ENCODE peak calls at places on chromosomes 2 and 18, in five cellular contexts. N, V, Q, Z and I are unnamed samples.

GRCh38 chr2:164190700-164191099 is 430.6 kb downstream of the GRB14 start:
- DNase-seq in N (no peak), V (no peak), Q (no peak), Z (no peak), I (no peak)

GRCh38 chr2:58553937-58554336 is 312.8 kb upstream of the FANCL start:
- DNase-seq in N (no peak), V (no peak), Q (no peak), Z (peak; percentile 8), I (no peak)

GRCh38 chr2:26685943-26686839 is 6.3 kb upstream of the KCNK3 start:
- DNase-seq in N (no peak), V (peak; percentile 46), Q (no peak), Z (no peak), I (no peak)

GRCh38 chr18:2513616-2514015 is 57.7 kb downstream of the METTL4 start:
- DNase-seq in N (no peak), V (no peak), Q (no peak), Z (no peak), I (no peak)

GRCh38 chr2:102185347-102185746 is 1.5 kb upstream of the IL1RL2 start:
- DNase-seq in N (peak; percentile 77), V (no peak), Q (no peak), Z (no peak), I (no peak)

GRCh38 chr2:38835015-38835601 is 40.6 kb downstream of the DHX57 start:
- DNase-seq in N (peak; percentile 31), V (no peak), Q (no peak), Z (no peak), I (no peak)

GRCh38 chr2:228048838-228049490 is 132.5 kb downstream of the SPHKAP start:
- DNase-seq in N (peak; percentile 69), V (peak; percentile 35), Q (no peak), Z (peak; percentile 6), I (no peak)

GRCh38 chr2:127003028-127003800 is 103.7 kb downstream of the BIN1 start:
- DNase-seq in N (no peak), V (no peak), Q (no peak), Z (no peak), I (peak; percentile 27)

GRCh38 chr2:37232131-37232933 is 874 bp downstream of the NDUFAF7 start:
- DNase-seq in N (peak; percentile 18), V (peak; percentile 26), Q (peak; percentile 64), Z (peak; percentile 27), I (no peak)

GRCh38 chr2:109032229-109032800 is 43.3 kb upstream of the EDAR start:
- DNase-seq in N (no peak), V (peak; percentile 20), Q (no peak), Z (no peak), I (no peak)

GRCh38 chr2:166088634-166089033 is 39.2 kb downstream of the SCN1A start:
- DNase-seq in N (peak; percentile 98), V (no peak), Q (no peak), Z (no peak), I (no peak)
- TF ChIP-seq CTCF in N (no peak), V (no peak), Q (no peak), Z (no peak), I (no peak)

GRCh38 chr18:13241083-13241892 is 22.7 kb downstream of the LDLRAD4 start:
- DNase-seq in N (no peak), V (no peak), Q (peak; percentile 46), Z (no peak), I (no peak)

GRCh38 chr18:13242797-13243196 is 24.2 kb downstream of the LDLRAD4 start:
- DNase-seq in N (no peak), V (no peak), Q (peak; percentile 32), Z (no peak), I (no peak)

GRCh38 chr18:13243363-13243762 is 24.8 kb downstream of the LDLRAD4 start:
- DNase-seq in N (no peak), V (no peak), Q (peak; percentile 21), Z (no peak), I (no peak)

GRCh38 chr18:13240060-13240725 is 21.6 kb downstream of the LDLRAD4 start:
- DNase-seq in N (no peak), V (no peak), Q (peak; percentile 39), Z (no peak), I (peak; percentile 74)

DNA sequence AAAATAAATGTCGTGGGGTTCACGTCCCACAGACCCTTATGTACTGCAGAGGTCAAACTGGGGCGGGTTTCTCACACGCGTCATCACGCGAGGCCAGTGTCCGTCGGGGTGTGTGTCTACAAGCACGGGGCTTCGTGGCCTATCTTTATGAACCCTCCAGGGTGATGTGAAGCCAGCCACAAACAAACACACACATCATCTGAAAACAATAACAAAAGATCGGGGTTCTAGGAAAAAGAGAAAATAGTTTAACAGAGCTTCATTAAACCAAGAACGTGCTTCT is 23.3 kb downstream of the LDLRAD4 start:
- DNase-seq in N (no peak), V (no peak), Q (peak; percentile 13), Z (no peak), I (no peak)
- TF ChIP-seq CTCF in N (no peak), V (no peak), Q (no peak), Z (no peak), I (no peak)

GRCh38 chr2:196534533-196534932 is 105.0 kb upstream of the CCDC150 start:
- DNase-seq in N (no peak), V (no peak), Q (no peak), Z (no peak), I (no peak)

GRCh38 chr2:196533998-196534397 is 105.5 kb upstream of the CCDC150 start:
- DNase-seq in N (no peak), V (no peak), Q (no peak), Z (no peak), I (no peak)

GRCh38 chr2:196535080-196535479 is 104.4 kb upstream of the CCDC150 start:
- DNase-seq in N (no peak), V (no peak), Q (no peak), Z (no peak), I (no peak)

GRCh38 chr2:196537311-196537710 is 102.2 kb upstream of the CCDC150 start:
- DNase-seq in N (no peak), V (no peak), Q (no peak), Z (no peak), I (no peak)

GRCh38 chr2:196535742-196536141 is 103.8 kb upstream of the CCDC150 start:
- DNase-seq in N (no peak), V (no peak), Q (no peak), Z (no peak), I (no peak)
- TF ChIP-seq CTCF in N (no peak), V (no peak), Q (no peak), Z (no peak), I (peak; percentile 17)

GRCh38 chr2:61266653-61267505 is 104.9 kb downstream of the C2orf74 start:
- DNase-seq in N (peak; percentile 32), V (no peak), Q (no peak), Z (no peak), I (no peak)
- TF ChIP-seq CTCF in N (no peak), V (no peak), Q (no peak), Z (no peak), I (no peak)

DNA sequence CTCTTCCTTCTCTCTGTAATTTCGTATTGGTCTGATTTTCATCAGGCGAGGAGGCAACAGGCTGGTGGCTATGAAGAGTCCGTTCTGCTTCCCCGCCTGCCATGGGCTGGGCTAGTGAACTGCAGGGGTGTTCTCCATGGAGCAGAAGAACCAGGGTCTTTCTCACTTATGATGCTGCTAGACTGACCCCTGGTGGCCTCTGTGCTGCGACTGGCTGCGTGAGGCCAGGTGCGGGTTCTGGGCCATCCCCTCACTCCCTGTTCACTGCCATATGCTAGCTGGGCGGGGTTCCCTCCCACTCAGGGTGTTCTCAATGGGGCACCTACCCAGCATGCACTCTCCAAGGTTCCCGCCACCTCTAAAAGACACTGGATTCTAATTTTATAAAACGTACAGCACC is 35.0 kb downstream of the ZAP70 start:
- DNase-seq in N (peak; percentile 16), V (peak; percentile 59), Q (no peak), Z (peak; percentile 71), I (no peak)
- TF ChIP-seq CTCF in N (peak; percentile 12), V (peak; percentile 47), Q (no peak), Z (peak; percentile 68), I (peak; percentile 20)